ENCODE peak calls at places on chromosomes 3 and 15, in six cellular contexts. K, Z, E, L, Y and S are unnamed samples.

GRCh38 chr15:80654299-80654698 is 40.8 kb upstream of the ABHD17C start:
- DNase-seq in K (no peak), Z (no peak), E (no peak), L (no peak), Y (no peak), S (no peak)

GRCh38 chr3:42697326-42698051 is 5.1 kb downstream of the HHATL start:
- DNase-seq in K (no peak), Z (no peak), E (no peak), L (no peak), Y (no peak), S (no peak)

GRCh38 chr3:107756649-107757048 is 233.9 kb downstream of the BBX start:
- DNase-seq in K (no peak), Z (no peak), E (no peak), L (no peak), Y (peak), S (no peak)

GRCh38 chr3:156605686-156606605 is 51.0 kb upstream of the SSR3 start:
- DNase-seq in K (no peak), Z (peak), E (peak), L (no peak), Y (peak), S (no peak)

GRCh38 chr3:32349184-32349583 is 42.5 kb upstream of the CMTM7 start:
- DNase-seq in K (no peak), Z (no peak), E (no peak), L (no peak), Y (no peak), S (no peak)

GRCh38 chr3:128867200-128868125 is 12.0 kb upstream of the ACAD9 start:
- DNase-seq in K (no peak), Z (no peak), E (no peak), L (no peak), Y (no peak), S (peak)

GRCh38 chr15:78993931-78994530 is 49.2 kb upstream of the CTSH start:
- DNase-seq in K (no peak), Z (no peak), E (peak), L (no peak), Y (no peak), S (no peak)

GRCh38 chr3:193853511-193854219 is 260.7 kb downstream of the OPA1 start:
- DNase-seq in K (peak), Z (peak), E (no peak), L (no peak), Y (no peak), S (no peak)

GRCh38 chr15:97902140-97902780 is 58.2 kb upstream of the ARRDC4 start:
- DNase-seq in K (no peak), Z (no peak), E (no peak), L (no peak), Y (peak), S (peak)

GRCh38 chr3:160400631-160401150 is 1.2 kb downstream of the SMC4 start:
- DNase-seq in K (no peak), Z (peak), E (no peak), L (no peak), Y (no peak), S (no peak)

GRCh38 chr3:52237659-52238172 is 1.2 kb downstream of the TWF2 start:
- DNase-seq in K (no peak), Z (peak), E (no peak), L (no peak), Y (peak), S (peak)

GRCh38 chr3:106068795-106069194 is 200.0 kb upstream of the CBLB start:
- DNase-seq in K (no peak), Z (no peak), E (no peak), L (no peak), Y (peak), S (no peak)

GRCh38 chr3:194310516-194310915 is 40.6 kb downstream of the CPN2 start:
- DNase-seq in K (no peak), Z (no peak), E (no peak), L (no peak), Y (no peak), S (no peak)

GRCh38 chr3:43909149-43909548 is 218.4 kb downstream of the ABHD5 start:
- DNase-seq in K (no peak), Z (no peak), E (no peak), L (no peak), Y (peak), S (no peak)

GRCh38 chr3:114498779-114499370 is 205.0 kb downstream of the TIGIT start:
- DNase-seq in K (no peak), Z (no peak), E (no peak), L (no peak), Y (peak), S (peak)